ENCODE peak calls at places on chromosomes 12 and 14, in four cellular contexts. One of them, this sample, is unnamed.

GRCh38 chr12:68977335-68977734 is 44.4 kb upstream of the CPM start:
- DNase-seq in H1: no peak
- DNase-seq in GM12878: no peak
- DNase-seq in HepG2: no peak
- DNase-seq in this sample: no peak

GRCh38 chr14:35406811-35407630 is 2.5 kb upstream of the NFKBIA start:
- DNase-seq in H1: no peak
- DNase-seq in HepG2: peak; percentile 87
- DNase-seq in GM12878: no peak
- DNase-seq in this sample: peak; percentile 56

GRCh38 chr12:15599266-15600037 is 189.7 kb downstream of the EPS8 start:
- DNase-seq in H1: no peak
- DNase-seq in GM12878: no peak
- DNase-seq in HepG2: no peak
- DNase-seq in this sample: no peak

GRCh38 chr14:30790827-30791226 is 83.5 kb upstream of the COCH start:
- DNase-seq in GM12878: no peak
- DNase-seq in HepG2: no peak
- DNase-seq in H1: no peak
- DNase-seq in this sample: no peak

GRCh38 chr12:113453330-113453729 is 18.3 kb downstream of the LHX5 start:
- DNase-seq in HepG2: no peak
- DNase-seq in GM12878: no peak
- DNase-seq in H1: no peak
- DNase-seq in this sample: no peak

GRCh38 chr14:69045857-69046351 is 66.8 kb upstream of the ACTN1 start:
- DNase-seq in HepG2: no peak
- DNase-seq in H1: no peak
- DNase-seq in GM12878: no peak
- DNase-seq in this sample: no peak

GRCh38 chr12:55072093-55072492 is 52.3 kb downstream of the NEUROD4 start:
- DNase-seq in H1: peak; percentile 82
- DNase-seq in HepG2: peak; percentile 23
- DNase-seq in GM12878: no peak
- DNase-seq in this sample: peak; percentile 22

GRCh38 chr14:80477388-80478160 is 266.3 kb upstream of the DIO2 start:
- DNase-seq in HepG2: no peak
- DNase-seq in GM12878: no peak
- DNase-seq in H1: no peak
- DNase-seq in this sample: no peak

GRCh38 chr12:111685322-111685810 is 390 bp downstream of the BRAP start:
- DNase-seq in GM12878: no peak
- DNase-seq in HepG2: peak; percentile 12
- DNase-seq in H1: no peak
- DNase-seq in this sample: no peak

GRCh38 chr14:92503756-92504491 is 9.7 kb upstream of the RIN3 start:
- DNase-seq in GM12878: no peak
- DNase-seq in HepG2: peak; percentile 94
- DNase-seq in H1: no peak
- DNase-seq in this sample: peak; percentile 88

GRCh38 chr12:15522574-15523187 is 200.4 kb downstream of the PTPRO start:
- DNase-seq in H1: no peak
- DNase-seq in HepG2: peak; percentile 38
- DNase-seq in GM12878: no peak
- DNase-seq in this sample: peak; percentile 36

GRCh38 chr14:104094056-104094708 is 8.7 kb downstream of the ASPG start:
- DNase-seq in GM12878: no peak
- DNase-seq in H1: no peak
- DNase-seq in HepG2: no peak
- DNase-seq in this sample: no peak

GRCh38 chr12:6947615-6948014 is 3.5 kb upstream of the PTPN6 start:
- DNase-seq in H1: no peak
- DNase-seq in HepG2: no peak
- DNase-seq in GM12878: no peak
- DNase-seq in this sample: no peak

GRCh38 chr14:84592770-84593169 is 937.2 kb upstream of the FLRT2 start:
- DNase-seq in HepG2: no peak
- DNase-seq in H1: no peak
- DNase-seq in GM12878: no peak
- DNase-seq in this sample: no peak

GRCh38 chr12:59977779-59978178 is 381.9 kb downstream of the SLC16A7 start:
- DNase-seq in HepG2: no peak
- DNase-seq in H1: no peak
- DNase-seq in GM12878: no peak
- DNase-seq in this sample: no peak

GRCh38 chr12:107593713-107594381 is 91.8 kb upstream of the PWP1 start:
- DNase-seq in HepG2: no peak
- DNase-seq in GM12878: peak; percentile 17
- DNase-seq in H1: no peak
- DNase-seq in this sample: no peak

GRCh38 chr14:95635051-95635450 is 51.2 kb upstream of the TCL1B start:
- DNase-seq in H1: no peak
- DNase-seq in HepG2: no peak
- DNase-seq in GM12878: no peak
- DNase-seq in this sample: no peak

GRCh38 chr14:102407258-102407657 is 44.5 kb downstream of the TECPR2 start:
- DNase-seq in GM12878: no peak
- DNase-seq in HepG2: no peak
- DNase-seq in H1: no peak
- DNase-seq in this sample: no peak

GRCh38 chr14:76352639-76353281 is 23.2 kb upstream of the ESRRB start:
- DNase-seq in HepG2: peak; percentile 43
- DNase-seq in H1: peak; percentile 97
- DNase-seq in GM12878: peak; percentile 4
- DNase-seq in this sample: no peak

GRCh38 chr12:40980346-40981005 is 207.6 kb upstream of the PDZRN4 start:
- DNase-seq in HepG2: no peak
- DNase-seq in GM12878: no peak
- DNase-seq in H1: no peak
- DNase-seq in this sample: peak; percentile 12

GRCh38 chr14:85131523-85131922 is 398.4 kb upstream of the FLRT2 start:
- DNase-seq in GM12878: no peak
- DNase-seq in H1: peak; percentile 62
- DNase-seq in HepG2: no peak
- DNase-seq in this sample: no peak

GRCh38 chr14:65791551-65791981 is 379.0 kb downstream of the FUT8 start:
- DNase-seq in H1: no peak
- DNase-seq in HepG2: no peak
- DNase-seq in GM12878: peak; percentile 5
- DNase-seq in this sample: no peak

GRCh38 chr14:96117101-96117897 is 78.1 kb downstream of the C14orf132 start:
- DNase-seq in GM12878: no peak
- DNase-seq in H1: no peak
- DNase-seq in HepG2: no peak
- DNase-seq in this sample: no peak

GRCh38 chr12:113469893-113470743 is 1.6 kb downstream of the LHX5 start:
- DNase-seq in H1: no peak
- DNase-seq in HepG2: no peak
- DNase-seq in GM12878: no peak
- DNase-seq in this sample: no peak

GRCh38 chr12:6831450-6831995 is 3.3 kb downstream of the P3H3 start:
- DNase-seq in H1: no peak
- DNase-seq in HepG2: no peak
- DNase-seq in GM12878: no peak
- DNase-seq in this sample: no peak

GRCh38 chr14:67934087-67934486 is 114.5 kb downstream of the RAD51B start:
- DNase-seq in H1: no peak
- DNase-seq in HepG2: peak; percentile 62
- DNase-seq in GM12878: peak; percentile 42
- DNase-seq in this sample: peak; percentile 71

GRCh38 chr12:124660846-124661245 is 93.4 kb upstream of the NCOR2 start:
- DNase-seq in H1: no peak
- DNase-seq in GM12878: no peak
- DNase-seq in HepG2: no peak
- DNase-seq in this sample: no peak

GRCh38 chr12:11652351-11653040 is 3.0 kb downstream of the ETV6 start:
- DNase-seq in H1: no peak
- DNase-seq in GM12878: peak; percentile 71
- DNase-seq in HepG2: no peak
- DNase-seq in this sample: no peak

GRCh38 chr12:11630046-11630706 is 19.3 kb upstream of the ETV6 start:
- DNase-seq in GM12878: no peak
- DNase-seq in H1: peak; percentile 34
- DNase-seq in HepG2: no peak
- DNase-seq in this sample: no peak

GRCh38 chr12:122421263-122421814 is 1.1 kb downstream of the CLIP1 start:
- DNase-seq in H1: no peak
- DNase-seq in GM12878: no peak
- DNase-seq in HepG2: peak; percentile 82
- DNase-seq in this sample: no peak

GRCh38 chr12:95942532-95943230 is at the start of gene CCDC38:
- DNase-seq in H1: peak; percentile 84
- DNase-seq in HepG2: peak; percentile 88
- DNase-seq in GM12878: peak; percentile 57
- DNase-seq in this sample: peak; percentile 73

GRCh38 chr12:107025691-107026090 is 38.7 kb upstream of the MTERF2 start:
- DNase-seq in HepG2: no peak
- DNase-seq in H1: no peak
- DNase-seq in GM12878: no peak
- DNase-seq in this sample: no peak

GRCh38 chr12:11895421-11896064 is 175.2 kb upstream of the BCL2L14 start:
- DNase-seq in HepG2: no peak
- DNase-seq in GM12878: no peak
- DNase-seq in H1: no peak
- DNase-seq in this sample: no peak

GRCh38 chr14:58238252-58239247 is 6.1 kb upstream of the PSMA3 start:
- DNase-seq in GM12878: no peak
- DNase-seq in H1: no peak
- DNase-seq in HepG2: no peak
- DNase-seq in this sample: no peak

GRCh38 chr14:30974628-30975027 is 50.8 kb upstream of the AP4S1 start:
- DNase-seq in H1: no peak
- DNase-seq in HepG2: no peak
- DNase-seq in GM12878: no peak
- DNase-seq in this sample: no peak

GRCh38 chr14:75184447-75184846 is 8.0 kb upstream of the TMED10 start:
- DNase-seq in H1: no peak
- DNase-seq in GM12878: peak; percentile 17
- DNase-seq in HepG2: no peak
- DNase-seq in this sample: no peak

DNA sequence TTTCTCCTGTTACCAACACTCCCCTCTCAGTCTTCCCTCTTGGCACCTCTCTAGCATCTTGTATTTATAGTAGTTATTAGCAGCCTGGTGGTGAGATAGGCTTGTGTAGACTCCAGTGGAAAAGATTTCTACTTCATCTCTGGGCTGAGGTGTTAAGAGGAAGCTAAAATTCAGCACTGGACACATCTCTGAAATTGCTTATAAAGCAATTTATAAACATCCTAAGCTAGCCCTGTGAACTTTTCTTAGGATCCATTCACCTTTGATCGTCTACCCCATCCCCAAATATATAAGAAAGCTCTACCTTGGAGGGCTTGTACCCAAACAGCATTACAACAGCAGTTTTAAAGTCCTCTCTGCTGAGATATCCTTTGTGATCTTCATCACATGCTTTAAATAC is 928 bp downstream of the EFCAB11 start:
- DNase-seq in GM12878: no peak
- DNase-seq in H1: no peak
- DNase-seq in HepG2: no peak
- DNase-seq in this sample: no peak
- H3K9ac ChIP-seq in GM12878: peak overlapping the region; percentile 79
- H3K9ac ChIP-seq in H1: no peak overlapping the region
- H3K9ac ChIP-seq in HepG2: peak overlapping the region; percentile 82
- H3K9ac ChIP-seq in this sample: peak overlapping the region; percentile 83

GRCh38 chr14:63782683-63783389 is 55.0 kb upstream of the SGPP1 start:
- DNase-seq in GM12878: no peak
- DNase-seq in HepG2: no peak
- DNase-seq in H1: no peak
- DNase-seq in this sample: no peak

GRCh38 chr14:63787995-63788946 is 60.4 kb upstream of the SGPP1 start:
- DNase-seq in GM12878: no peak
- DNase-seq in H1: no peak
- DNase-seq in HepG2: no peak
- DNase-seq in this sample: no peak
- TF ChIP-seq ATF3 in GM12878: no peak
- TF ChIP-seq ATF3 in H1: no peak
- TF ChIP-seq ATF3 in HepG2: no peak
- TF ChIP-seq ATF3 in this sample: no peak

GRCh38 chr12:23503544-23503943 is 445.9 kb downstream of the SOX5 start:
- DNase-seq in GM12878: no peak
- DNase-seq in HepG2: no peak
- DNase-seq in H1: no peak
- DNase-seq in this sample: no peak
- H3K9ac ChIP-seq in GM12878: no peak overlapping the region
- H3K9ac ChIP-seq in HepG2: no peak overlapping the region
- H3K9ac ChIP-seq in H1: no peak overlapping the region
- H3K9ac ChIP-seq in this sample: no peak overlapping the region

DNA sequence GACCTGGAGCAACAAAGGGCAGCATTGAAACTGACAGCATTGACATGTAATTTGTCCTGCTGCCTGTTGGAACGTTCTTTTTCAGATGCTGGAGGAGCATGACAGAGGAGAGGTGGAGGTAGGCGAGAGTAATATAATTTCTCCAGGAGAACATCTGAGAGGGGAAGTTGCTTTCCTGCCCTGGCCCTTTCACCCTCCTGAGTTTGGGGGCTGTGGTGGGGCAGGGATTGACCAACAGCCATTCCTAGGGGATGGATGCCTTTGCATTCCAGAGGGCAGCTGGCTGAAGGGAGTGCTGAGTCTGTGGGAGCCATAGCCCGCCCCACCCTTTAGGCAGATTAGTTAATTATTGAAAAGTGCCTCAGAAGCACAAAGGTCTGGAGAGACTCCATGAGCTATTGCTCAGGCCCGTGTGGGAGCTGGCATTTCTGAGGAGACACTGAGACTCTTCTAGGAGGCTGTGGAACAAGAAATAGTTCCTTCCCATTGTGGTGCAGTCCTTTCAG is 73.5 kb downstream of the ARF6 start:
- DNase-seq in HepG2: peak; percentile 84
- DNase-seq in GM12878: no peak
- DNase-seq in H1: peak; percentile 54
- DNase-seq in this sample: no peak
- TF ChIP-seq ATF3 in HepG2: no peak
- TF ChIP-seq ATF3 in GM12878: no peak
- TF ChIP-seq ATF3 in H1: no peak
- TF ChIP-seq ATF3 in this sample: no peak

GRCh38 chr12:25052191-25053020 is 103.5 kb upstream of the BCAT1 start:
- DNase-seq in H1: no peak
- DNase-seq in HepG2: peak; percentile 45
- DNase-seq in GM12878: peak; percentile 93
- DNase-seq in this sample: no peak
- H3K9ac ChIP-seq in H1: no peak overlapping the region
- H3K9ac ChIP-seq in HepG2: no peak overlapping the region
- H3K9ac ChIP-seq in GM12878: peak overlapping the region; percentile 87
- H3K9ac ChIP-seq in this sample: no peak overlapping the region

DNA sequence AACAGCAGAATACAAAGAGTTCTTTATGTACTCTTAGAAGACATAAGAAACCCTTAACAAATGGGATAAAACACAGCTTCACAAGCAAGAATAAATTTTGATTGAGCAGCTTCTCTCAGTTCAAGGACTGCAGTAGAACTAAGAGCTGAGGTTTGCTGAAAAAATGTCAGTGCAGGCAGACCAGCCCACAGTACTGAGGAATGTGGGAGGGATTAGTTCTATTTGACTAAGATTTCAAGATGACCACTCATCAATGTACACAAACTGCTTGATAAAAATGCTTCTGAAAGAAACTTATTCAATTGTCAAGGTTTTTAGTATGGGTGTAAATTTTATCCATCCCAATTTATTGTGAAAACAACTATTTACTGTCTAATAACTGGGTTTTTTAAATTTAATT is 138.4 kb downstream of the SEC23A start:
- DNase-seq in GM12878: no peak
- DNase-seq in HepG2: peak; percentile 87
- DNase-seq in H1: no peak
- DNase-seq in this sample: no peak
- TF ChIP-seq ATF3 in GM12878: no peak
- TF ChIP-seq ATF3 in HepG2: no peak
- TF ChIP-seq ATF3 in H1: no peak
- TF ChIP-seq ATF3 in this sample: no peak

This sample was measured in HCT116.